ENCODE peak calls at places on chromosomes 11 and 22, in ten cellular contexts. J, U, G, A, M, V, S, F, H and I are unnamed samples.

GRCh38 chr22:20979243-20979809 is 2.8 kb upstream of the LZTR1 start:
- DNase-seq in J (peak; percentile 71), U (no peak), G (peak; percentile 69), A (no peak), M (no peak), V (no peak), S (peak; percentile 85), F (no peak), H (no peak), I (peak; percentile 81)

GRCh38 chr11:74672956-74673895 is 58.0 kb downstream of the CHRDL2 start:
- DNase-seq in J (peak; percentile 95), U (peak; percentile 94), G (no peak), A (no peak), M (peak; percentile 68), V (peak; percentile 86), S (no peak), F (peak; percentile 97), H (peak; percentile 98), I (peak; percentile 88)

GRCh38 chr11:19173004-19173689 is 28.6 kb downstream of the CSRP3 start:
- DNase-seq in J (no peak), U (no peak), G (no peak), A (no peak), M (no peak), V (no peak), S (no peak), F (no peak), H (no peak), I (no peak)

GRCh38 chr11:27210509-27210908 is 152.5 kb downstream of the CCDC34 start:
- DNase-seq in J (no peak), U (no peak), G (no peak), A (no peak), M (no peak), V (no peak), S (no peak), F (no peak), H (no peak), I (no peak)

GRCh38 chr11:114395776-114396175 is 4.5 kb downstream of the C11orf71 start:
- DNase-seq in J (no peak), U (peak; percentile 29), G (no peak), A (no peak), M (peak; percentile 48), V (no peak), S (no peak), F (no peak), H (no peak), I (no peak)

GRCh38 chr11:118046051-118046963 is 30.6 kb upstream of the TMPRSS4 start:
- DNase-seq in J (no peak), U (no peak), G (no peak), A (peak; percentile 70), M (no peak), V (no peak), S (peak; percentile 44), F (no peak), H (no peak), I (no peak)

GRCh38 chr11:70545626-70545945 is 147.3 kb downstream of the CTTN start:
- DNase-seq in J (no peak), U (peak; percentile 55), G (no peak), A (no peak), M (no peak), V (no peak), S (no peak), F (peak; percentile 40), H (no peak), I (no peak)

GRCh38 chr22:26589367-26589844 is 526 bp downstream of the TPST2 start:
- DNase-seq in J (peak; percentile 37), U (no peak), G (no peak), A (no peak), M (peak; percentile 25), V (no peak), S (peak; percentile 39), F (no peak), H (no peak), I (peak; percentile 46)

GRCh38 chr11:111448420-111448819 is 63.8 kb downstream of the BTG4 start:
- DNase-seq in J (no peak), U (no peak), G (no peak), A (no peak), M (no peak), V (no peak), S (no peak), F (no peak), H (no peak), I (no peak)

GRCh38 chr22:21972293-21972779 is 10.3 kb downstream of the TOP3B start:
- DNase-seq in J (peak; percentile 34), U (no peak), G (peak; percentile 75), A (no peak), M (peak; percentile 4), V (peak; percentile 47), S (peak; percentile 71), F (no peak), H (no peak), I (peak; percentile 81)

GRCh38 chr11:125570952-125571351 is 1.7 kb downstream of the EI24 start:
- DNase-seq in J (no peak), U (no peak), G (no peak), A (no peak), M (no peak), V (no peak), S (no peak), F (no peak), H (no peak), I (no peak)

GRCh38 chr22:46972901-46973831 is 210.7 kb downstream of the TBC1D22A start:
- DNase-seq in J (no peak), U (no peak), G (no peak), A (no peak), M (no peak), V (no peak), S (no peak), F (no peak), H (no peak), I (no peak)

GRCh38 chr11:118230088-118230487 is 5.3 kb upstream of the JAML start:
- DNase-seq in J (no peak), U (no peak), G (no peak), A (no peak), M (no peak), V (no peak), S (no peak), F (no peak), H (no peak), I (no peak)

GRCh38 chr11:45745065-45745811 is 59.7 kb upstream of the SLC35C1 start:
- DNase-seq in J (no peak), U (no peak), G (no peak), A (no peak), M (no peak), V (no peak), S (no peak), F (no peak), H (no peak), I (no peak)

GRCh38 chr11:80146231-80146630 is 705.4 kb upstream of the TENM4 start:
- DNase-seq in J (peak; percentile 16), U (peak; percentile 90), G (no peak), A (peak; percentile 50), M (peak; percentile 4), V (no peak), S (no peak), F (peak; percentile 84), H (peak; percentile 90), I (no peak)

GRCh38 chr11:94028436-94028835 is 7.3 kb downstream of the HEPHL1 start:
- DNase-seq in J (peak; percentile 23), U (no peak), G (no peak), A (no peak), M (no peak), V (no peak), S (no peak), F (peak; percentile 42), H (no peak), I (peak; percentile 70)

GRCh38 chr11:12606597-12606996 is 67.6 kb upstream of the TEAD1 start:
- DNase-seq in J (peak; percentile 80), U (peak; percentile 43), G (no peak), A (no peak), M (no peak), V (no peak), S (no peak), F (peak; percentile 70), H (no peak), I (peak; percentile 38)

GRCh38 chr11:110283862-110284261 is 12.6 kb downstream of the RDX start:
- DNase-seq in J (no peak), U (no peak), G (no peak), A (no peak), M (no peak), V (no peak), S (no peak), F (no peak), H (no peak), I (no peak)

GRCh38 chr22:37749223-37749622 is 52.4 kb downstream of the TRIOBP start:
- DNase-seq in J (no peak), U (no peak), G (no peak), A (no peak), M (no peak), V (no peak), S (no peak), F (no peak), H (no peak), I (no peak)

GRCh38 chr11:64619196-64619595 is 28.2 kb downstream of the SLC22A12 start:
- DNase-seq in J (no peak), U (no peak), G (no peak), A (no peak), M (no peak), V (no peak), S (no peak), F (no peak), H (no peak), I (no peak)

GRCh38 chr22:19035474-19036228 is 86.6 kb downstream of the DGCR2 start:
- DNase-seq in J (peak; percentile 2), U (no peak), G (peak; percentile 53), A (peak; percentile 60), M (peak; percentile 22), V (no peak), S (no peak), F (peak; percentile 11), H (no peak), I (no peak)

GRCh38 chr22:39592104-39593060 is 21.8 kb downstream of the CACNA1I start:
- DNase-seq in J (peak; percentile 85), U (peak; percentile 85), G (no peak), A (no peak), M (peak; percentile 20), V (peak; percentile 48), S (no peak), F (peak; percentile 43), H (peak; percentile 86), I (peak; percentile 88)

GRCh38 chr11:1299621-1300020 is 9.8 kb downstream of the TOLLIP start:
- DNase-seq in J (no peak), U (no peak), G (no peak), A (no peak), M (no peak), V (no peak), S (no peak), F (no peak), H (no peak), I (no peak)

GRCh38 chr11:104625246-104625645 is 273.0 kb downstream of the CASP12 start:
- DNase-seq in J (no peak), U (peak; percentile 12), G (no peak), A (no peak), M (no peak), V (no peak), S (no peak), F (peak; percentile 37), H (peak; percentile 8), I (no peak)

GRCh38 chr22:27966168-27967064 is 47.4 kb upstream of the PITPNB start:
- DNase-seq in J (no peak), U (no peak), G (no peak), A (no peak), M (no peak), V (no peak), S (no peak), F (no peak), H (no peak), I (no peak)

GRCh38 chr11:28010001-28010400 is 98.0 kb downstream of the KIF18A start:
- DNase-seq in J (no peak), U (no peak), G (no peak), A (no peak), M (no peak), V (no peak), S (no peak), F (no peak), H (no peak), I (no peak)

GRCh38 chr11:120334894-120335462 is 1.2 kb upstream of the ARHGEF12 start:
- DNase-seq in J (peak; percentile 97), U (peak; percentile 64), G (peak; percentile 60), A (peak; percentile 92), M (peak; percentile 98), V (peak; percentile 40), S (peak; percentile 65), F (peak; percentile 85), H (peak; percentile 47), I (peak; percentile 72)

GRCh38 chr11:65355013-65355775 is 643 bp downstream of the TIGD3 start:
- DNase-seq in J (no peak), U (no peak), G (peak; percentile 52), A (peak; percentile 75), M (peak; percentile 51), V (peak; percentile 37), S (peak; percentile 61), F (no peak), H (no peak), I (no peak)